ENCODE peak calls at places on chromosomes 16 and 17, in nine cellular contexts. Q, B, U, Y, K, A, F, X and R are unnamed samples.

GRCh38 chr16:70804153-70804728 is 3.3 kb upstream of the VAC14 start:
- DNase-seq in Q (no peak), B (no peak), A (no peak), Y (no peak), U (no peak), K (no peak), F (no peak), X (peak; percentile 48), R (no peak)

GRCh38 chr16:474420-475122 is 49.1 kb downstream of the RAB11FIP3 start:
- DNase-seq in Q (no peak), B (no peak), X (no peak), U (no peak), A (no peak), K (no peak), Y (no peak), F (no peak), R (no peak)

GRCh38 chr17:77899494-77899893 is 59.0 kb upstream of the TNRC6C start:
- DNase-seq in X (no peak), A (no peak), B (no peak), K (no peak), Q (no peak), Y (no peak), U (no peak), F (no peak), R (peak; percentile 26)

GRCh38 chr16:55325458-55326109 is 1.6 kb downstream of the IRX6 start:
- DNase-seq in X (no peak), Q (no peak), F (no peak), A (no peak), U (no peak), Y (no peak), K (no peak), B (no peak), R (no peak)

GRCh38 chr16:80739523-80739922 is 64.9 kb downstream of the CDYL2 start:
- DNase-seq in A (no peak), F (no peak), U (no peak), Q (no peak), Y (no peak), B (no peak), K (no peak), X (no peak), R (no peak)

GRCh38 chr17:1043601-1044251 is 46.8 kb downstream of the TIMM22 start:
- DNase-seq in B (no peak), Q (no peak), Y (peak; percentile 48), X (no peak), F (no peak), A (peak; percentile 83), U (peak; percentile 38), K (no peak), R (no peak)

GRCh38 chr17:50184057-50184456 is 17.4 kb downstream of the COL1A1 start:
- DNase-seq in Y (no peak), A (no peak), X (no peak), Q (no peak), B (peak; percentile 71), U (no peak), K (no peak), F (no peak), R (no peak)

GRCh38 chr17:77456951-77457548 is 316.3 kb downstream of the SEC14L1 start:
- DNase-seq in Q (peak; percentile 57), F (no peak), X (no peak), A (no peak), K (no peak), B (no peak), Y (no peak), U (no peak), R (no peak)

GRCh38 chr16:73730496-73731090 is 566.0 kb upstream of the PSMD7 start:
- DNase-seq in U (no peak), Q (no peak), X (peak; percentile 32), K (no peak), B (no peak), Y (no peak), A (no peak), F (no peak), R (no peak)

GRCh38 chr16:2388875-2389433 is 40.3 kb upstream of the CCNF start:
- DNase-seq in F (no peak), Q (no peak), U (no peak), K (peak; percentile 84), A (peak; percentile 53), Y (no peak), B (no peak), X (peak; percentile 30), R (no peak)

GRCh38 chr16:4660454-4661007 is 32.8 kb upstream of the NUDT16L1 start:
- DNase-seq in Q (no peak), K (peak; percentile 70), A (peak; percentile 73), B (peak; percentile 50), F (peak; percentile 78), U (no peak), Y (no peak), X (no peak), R (peak; percentile 60)

GRCh38 chr17:48441231-48441711 is 11.3 kb upstream of the SKAP1 start:
- DNase-seq in B (no peak), X (no peak), Q (peak; percentile 95), F (peak; percentile 88), U (no peak), Y (no peak), K (no peak), A (no peak), R (peak; percentile 77)

GRCh38 chr17:46013127-46013501 is 14.1 kb downstream of the STH start:
- DNase-seq in F (no peak), Y (no peak), K (no peak), Q (no peak), U (no peak), A (no peak), B (no peak), X (no peak), R (no peak)

DNA sequence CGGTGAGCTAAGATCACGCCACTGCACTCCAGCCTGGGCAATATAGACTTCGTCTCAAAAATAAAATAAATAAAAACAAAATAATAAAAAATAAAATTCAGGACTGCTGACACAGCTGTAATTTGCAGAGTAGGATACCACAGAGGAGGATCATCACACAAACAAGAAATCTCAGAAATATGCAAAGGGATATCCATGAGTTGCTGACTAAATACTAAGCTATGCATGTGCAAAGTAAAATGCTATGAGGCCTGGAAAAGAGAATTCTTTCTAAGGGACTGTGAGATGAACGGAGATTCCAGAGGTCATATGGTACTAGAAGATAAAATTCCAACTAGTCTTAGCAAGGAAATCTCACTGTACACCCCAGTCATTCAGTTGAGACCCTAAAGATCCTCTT is 74.8 kb downstream of the SLC39A11 start:
- DNase-seq in B (no peak), Q (no peak), X (peak; percentile 26), F (no peak), U (no peak), Y (no peak), A (no peak), K (no peak), R (no peak)
- H3K4me1 ChIP-seq in B (no peaks in the 10 kb centered on the region), Q (peaks cover 10% of the 10 kb centered on the region), X (peaks cover 3% of the 10 kb centered on the region), F (no peaks in the 10 kb centered on the region), U (no peaks in the 10 kb centered on the region), Y (no peaks in the 10 kb centered on the region), A (no peaks in the 10 kb centered on the region), K (no peaks in the 10 kb centered on the region), R (no peaks in the 10 kb centered on the region)

DNA sequence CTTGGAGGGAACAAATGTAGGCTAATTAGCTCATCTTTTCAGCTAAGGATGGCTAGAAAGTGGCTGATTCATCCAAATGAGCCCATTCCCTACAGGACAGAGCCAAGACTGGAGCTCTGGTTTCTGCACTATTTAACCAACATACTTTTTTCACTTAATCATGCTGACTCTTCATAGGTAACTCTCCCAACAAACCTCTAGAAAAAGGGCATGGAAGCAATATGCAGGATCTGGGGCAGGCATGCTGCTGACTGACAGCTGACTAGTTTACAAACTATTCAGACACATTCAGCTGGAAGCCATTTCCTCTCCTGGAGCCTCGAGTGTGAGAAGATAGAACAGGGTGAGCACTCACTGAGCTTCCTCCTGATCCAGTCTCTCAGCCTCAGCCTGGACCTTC is 6.2 kb downstream of the BECN1 start:
- DNase-seq in Y (no peak), K (no peak), X (peak; percentile 47), B (no peak), U (no peak), F (no peak), Q (no peak), A (no peak), R (no peak)
- H3K36me3 ChIP-seq in Y (no peaks in the 10 kb centered on the region), K (peaks cover 93% of the 10 kb centered on the region), X (peaks cover 54% of the 10 kb centered on the region), B (peaks cover 66% of the 10 kb centered on the region), U (peaks cover 64% of the 10 kb centered on the region), F (peaks cover 84% of the 10 kb centered on the region), Q (peaks cover 90% of the 10 kb centered on the region), A (peaks cover 20% of the 10 kb centered on the region), R (peaks cover 68% of the 10 kb centered on the region)

DNA sequence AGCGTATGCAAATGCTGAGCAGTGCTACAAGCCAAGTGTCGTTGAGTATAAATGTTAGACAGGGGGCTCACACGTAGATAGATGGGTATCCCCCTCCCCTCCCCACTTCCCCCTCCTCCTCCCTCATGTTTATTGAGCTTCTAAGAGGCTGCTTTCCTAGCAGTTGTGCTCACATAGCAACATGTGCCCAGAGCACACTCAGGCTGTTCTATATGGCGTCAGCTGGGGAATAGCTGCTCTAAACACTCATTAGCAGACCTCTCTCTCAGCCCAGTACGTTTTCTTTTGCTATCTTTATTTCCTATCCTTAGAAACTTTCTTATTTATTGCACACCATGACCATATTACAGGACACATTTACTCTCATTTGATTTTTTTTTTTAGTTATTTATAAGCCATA is 1.8 kb downstream of the KCNJ2 start:
- DNase-seq in F (no peak), X (no peak), A (no peak), K (no peak), Q (no peak), B (no peak), U (no peak), Y (no peak), R (no peak)
- H3K4me1 ChIP-seq in F (no peaks in the 10 kb centered on the region), X (peaks cover 4% of the 10 kb centered on the region), A (no peaks in the 10 kb centered on the region), K (peaks cover 24% of the 10 kb centered on the region), Q (peaks cover 14% of the 10 kb centered on the region), B (peaks cover 23% of the 10 kb centered on the region), U (no peaks in the 10 kb centered on the region), Y (peaks cover 5% of the 10 kb centered on the region), R (peaks cover 11% of the 10 kb centered on the region)

GRCh38 chr17:59916446-59916845 is 23.5 kb downstream of the RPS6KB1 start:
- DNase-seq in B (no peak), X (no peak), F (no peak), U (no peak), Q (no peak), Y (no peak), K (no peak), A (no peak), R (no peak)
- H3K36me3 ChIP-seq in B (peaks cover 41% of the 10 kb centered on the region), X (peaks cover 25% of the 10 kb centered on the region), F (peaks cover 76% of the 10 kb centered on the region), U (peaks cover 54% of the 10 kb centered on the region), Q (peaks cover 82% of the 10 kb centered on the region), Y (no peaks in the 10 kb centered on the region), K (peaks cover 93% of the 10 kb centered on the region), A (peaks cover 3% of the 10 kb centered on the region), R (peaks cover 22% of the 10 kb centered on the region)

DNA sequence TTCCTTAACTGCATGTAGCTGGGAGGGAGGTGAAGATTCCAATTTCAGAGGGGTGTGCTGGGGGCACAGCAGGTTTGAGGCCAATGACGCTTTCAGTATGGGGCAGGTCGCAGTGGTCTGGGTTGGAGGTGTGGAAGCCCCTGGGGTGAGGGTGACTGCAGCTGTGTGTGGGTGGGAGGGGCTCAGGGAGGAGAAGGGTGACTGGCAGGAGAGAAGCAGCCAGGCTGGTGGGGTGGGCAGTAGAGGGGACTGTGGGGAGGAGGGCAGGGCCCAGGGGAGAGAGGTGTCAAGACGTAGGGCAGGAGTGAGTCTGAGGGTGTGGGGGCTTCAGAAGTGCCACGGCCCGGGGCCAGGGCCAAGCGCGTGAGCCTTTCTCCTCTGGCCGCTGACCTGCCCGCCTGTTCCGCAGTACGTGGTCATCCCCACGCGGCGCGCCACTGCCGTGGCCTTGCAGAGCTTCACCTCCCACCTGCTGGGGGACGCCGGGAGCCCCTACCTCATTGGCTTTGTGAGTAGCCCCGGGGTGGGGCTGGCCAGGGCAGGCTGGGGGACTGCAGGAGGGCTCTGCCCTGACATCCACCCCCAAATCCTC is 19.4 kb downstream of the MYBBP1A start:
- DNase-seq in Q (no peak), F (no peak), B (no peak), K (no peak), U (no peak), X (no peak), A (no peak), Y (no peak), R (no peak)
- H3K4me1 ChIP-seq in Q (peaks cover 7% of the 10 kb centered on the region), F (no peaks in the 10 kb centered on the region), B (peaks cover 31% of the 10 kb centered on the region), K (peaks cover 57% of the 10 kb centered on the region), U (peaks cover 10% of the 10 kb centered on the region), X (no peaks in the 10 kb centered on the region), A (no peaks in the 10 kb centered on the region), Y (peaks cover 14% of the 10 kb centered on the region), R (no peaks in the 10 kb centered on the region)